ENCODE peak calls at places on chromosomes 5 and 9, in ten cellular contexts. One of them, this sample, is unnamed.
A peak's percentile ranks its signal among the peaks of the same experiment; 100 is the strongest.

GRCh38 chr5:78504726-78505431 is 143.7 kb downstream of the LHFPL2 start:
- DNase-seq in transverse colon: peak; percentile 72
- DNase-seq in iPS DF 6.9: no peak
- DNase-seq in BE2C: peak; percentile 91
- DNase-seq in sigmoid colon: peak; percentile 96
- DNase-seq in H9: no peak
- DNase-seq in testis: peak; percentile 80
- DNase-seq in heart right ventricle: peak; percentile 95
- DNase-seq in psoas muscle: peak; percentile 86
- DNase-seq in SJSA1: peak; percentile 80
- DNase-seq in this sample: peak; percentile 92

GRCh38 chr9:133987455-133987800 is 4.7 kb downstream of the VAV2 start:
- DNase-seq in transverse colon: no peak
- DNase-seq in iPS DF 6.9: no peak
- DNase-seq in BE2C: no peak
- DNase-seq in sigmoid colon: peak; percentile 65
- DNase-seq in H9: no peak
- DNase-seq in testis: no peak
- DNase-seq in heart right ventricle: no peak
- DNase-seq in psoas muscle: no peak
- DNase-seq in SJSA1: no peak
- DNase-seq in this sample: no peak

GRCh38 chr5:21810737-21811316 is 1042.3 kb downstream of the CDH12 start:
- DNase-seq in transverse colon: no peak
- DNase-seq in iPS DF 6.9: no peak
- DNase-seq in BE2C: no peak
- DNase-seq in sigmoid colon: no peak
- DNase-seq in H9: no peak
- DNase-seq in testis: no peak
- DNase-seq in heart right ventricle: no peak
- DNase-seq in psoas muscle: no peak
- DNase-seq in SJSA1: no peak
- DNase-seq in this sample: no peak

GRCh38 chr5:69364414-69364813 is 4.9 kb downstream of the AK6 start:
- DNase-seq in transverse colon: no peak
- DNase-seq in iPS DF 6.9: no peak
- DNase-seq in BE2C: no peak
- DNase-seq in sigmoid colon: no peak
- DNase-seq in H9: no peak
- DNase-seq in testis: no peak
- DNase-seq in heart right ventricle: no peak
- DNase-seq in psoas muscle: no peak
- DNase-seq in SJSA1: no peak
- DNase-seq in this sample: no peak

GRCh38 chr9:107375651-107376369 is 92.7 kb downstream of the RAD23B start:
- DNase-seq in transverse colon: no peak
- DNase-seq in iPS DF 6.9: no peak
- DNase-seq in BE2C: no peak
- DNase-seq in sigmoid colon: peak; percentile 34
- DNase-seq in H9: no peak
- DNase-seq in testis: peak; percentile 35
- DNase-seq in heart right ventricle: no peak
- DNase-seq in psoas muscle: no peak
- DNase-seq in SJSA1: no peak
- DNase-seq in this sample: no peak

GRCh38 chr9:113589890-113590289 is 126.4 kb downstream of the RGS3 start:
- DNase-seq in transverse colon: no peak
- DNase-seq in iPS DF 6.9: no peak
- DNase-seq in BE2C: no peak
- DNase-seq in sigmoid colon: peak; percentile 26
- DNase-seq in H9: no peak
- DNase-seq in testis: no peak
- DNase-seq in heart right ventricle: no peak
- DNase-seq in psoas muscle: no peak
- DNase-seq in SJSA1: no peak
- DNase-seq in this sample: no peak

GRCh38 chr9:31347082-31347617 is 1037.3 kb upstream of the ACO1 start:
- DNase-seq in transverse colon: no peak
- DNase-seq in iPS DF 6.9: no peak
- DNase-seq in BE2C: no peak
- DNase-seq in sigmoid colon: no peak
- DNase-seq in H9: no peak
- DNase-seq in testis: no peak
- DNase-seq in heart right ventricle: no peak
- DNase-seq in psoas muscle: no peak
- DNase-seq in SJSA1: no peak
- DNase-seq in this sample: no peak

GRCh38 chr5:22341406-22341805 is 511.7 kb downstream of the CDH12 start:
- DNase-seq in transverse colon: no peak
- DNase-seq in iPS DF 6.9: no peak
- DNase-seq in BE2C: no peak
- DNase-seq in sigmoid colon: no peak
- DNase-seq in H9: no peak
- DNase-seq in testis: no peak
- DNase-seq in heart right ventricle: no peak
- DNase-seq in psoas muscle: no peak
- DNase-seq in SJSA1: no peak
- DNase-seq in this sample: no peak

GRCh38 chr9:123031963-123032362 is 1.5 kb upstream of the GPR21 start:
- DNase-seq in transverse colon: no peak
- DNase-seq in iPS DF 6.9: no peak
- DNase-seq in BE2C: no peak
- DNase-seq in sigmoid colon: no peak
- DNase-seq in H9: no peak
- DNase-seq in testis: no peak
- DNase-seq in heart right ventricle: no peak
- DNase-seq in psoas muscle: no peak
- DNase-seq in SJSA1: no peak
- DNase-seq in this sample: no peak

GRCh38 chr9:5553211-5553610 is 42.9 kb downstream of the PDCD1LG2 start:
- DNase-seq in transverse colon: no peak
- DNase-seq in iPS DF 6.9: no peak
- DNase-seq in BE2C: no peak
- DNase-seq in sigmoid colon: no peak
- DNase-seq in H9: no peak
- DNase-seq in testis: no peak
- DNase-seq in heart right ventricle: no peak
- DNase-seq in psoas muscle: no peak
- DNase-seq in SJSA1: no peak
- DNase-seq in this sample: no peak

GRCh38 chr5:42547146-42547545 is 123.9 kb downstream of the GHR start:
- DNase-seq in transverse colon: no peak
- DNase-seq in iPS DF 6.9: no peak
- DNase-seq in BE2C: no peak
- DNase-seq in sigmoid colon: no peak
- DNase-seq in H9: no peak
- DNase-seq in testis: no peak
- DNase-seq in heart right ventricle: no peak
- DNase-seq in psoas muscle: no peak
- DNase-seq in SJSA1: no peak
- DNase-seq in this sample: no peak

GRCh38 chr5:82815871-82816270 is 261.3 kb downstream of the TMEM167A start:
- DNase-seq in transverse colon: no peak
- DNase-seq in iPS DF 6.9: no peak
- DNase-seq in BE2C: no peak
- DNase-seq in sigmoid colon: no peak
- DNase-seq in H9: no peak
- DNase-seq in testis: no peak
- DNase-seq in heart right ventricle: no peak
- DNase-seq in psoas muscle: no peak
- DNase-seq in SJSA1: no peak
- DNase-seq in this sample: no peak

GRCh38 chr9:13429271-13429670 is 149.8 kb upstream of the MPDZ start:
- DNase-seq in transverse colon: no peak
- DNase-seq in iPS DF 6.9: no peak
- DNase-seq in BE2C: no peak
- DNase-seq in sigmoid colon: no peak
- DNase-seq in H9: no peak
- DNase-seq in testis: no peak
- DNase-seq in heart right ventricle: no peak
- DNase-seq in psoas muscle: no peak
- DNase-seq in SJSA1: no peak
- DNase-seq in this sample: no peak

GRCh38 chr9:135584934-135585333 is 23.4 kb downstream of the PAEP start:
- DNase-seq in transverse colon: no peak
- DNase-seq in iPS DF 6.9: no peak
- DNase-seq in BE2C: no peak
- DNase-seq in sigmoid colon: peak; percentile 51
- DNase-seq in H9: no peak
- DNase-seq in testis: peak; percentile 12
- DNase-seq in heart right ventricle: no peak
- DNase-seq in psoas muscle: no peak
- DNase-seq in SJSA1: no peak
- DNase-seq in this sample: no peak

DNA sequence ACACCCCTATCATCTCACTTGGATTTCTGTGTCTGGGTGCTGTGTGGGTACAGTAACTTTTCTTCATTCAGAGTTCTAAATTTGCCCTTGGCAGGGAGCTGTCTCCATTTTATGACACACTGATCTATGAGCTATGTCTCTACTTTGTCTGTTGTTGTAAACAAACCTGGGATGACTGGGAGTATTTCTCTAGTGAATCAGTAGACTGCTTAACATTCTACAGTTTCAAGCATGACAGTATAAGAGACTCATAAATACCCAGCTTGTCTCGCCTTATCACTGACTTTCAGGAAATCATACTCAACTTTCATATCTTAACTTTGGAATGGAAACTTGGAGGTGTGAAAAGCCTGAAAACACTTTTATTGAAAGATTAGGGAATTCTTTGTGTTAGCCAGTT is 212.1 kb upstream of the NUDT12 start:
- DNase-seq in transverse colon: no peak
- DNase-seq in iPS DF 6.9: no peak
- DNase-seq in BE2C: no peak
- DNase-seq in sigmoid colon: no peak
- DNase-seq in H9: no peak
- DNase-seq in testis: no peak
- DNase-seq in heart right ventricle: no peak
- DNase-seq in psoas muscle: no peak
- DNase-seq in SJSA1: no peak
- DNase-seq in this sample: no peak
- H3K4me1 ChIP-seq in transverse colon: no peaks in the 10 kb centered on the region
- H3K4me1 ChIP-seq in iPS DF 6.9: no peaks in the 10 kb centered on the region
- H3K4me1 ChIP-seq in BE2C: no peaks in the 10 kb centered on the region
- H3K4me1 ChIP-seq in sigmoid colon: no peaks in the 10 kb centered on the region
- H3K4me1 ChIP-seq in H9: no peaks in the 10 kb centered on the region
- H3K4me1 ChIP-seq in testis: no peaks in the 10 kb centered on the region
- H3K4me1 ChIP-seq in heart right ventricle: no peaks in the 10 kb centered on the region
- H3K4me1 ChIP-seq in psoas muscle: no peaks in the 10 kb centered on the region
- H3K4me1 ChIP-seq in SJSA1: no peaks in the 10 kb centered on the region
- H3K4me1 ChIP-seq in this sample: no peaks in the 10 kb centered on the region

DNA sequence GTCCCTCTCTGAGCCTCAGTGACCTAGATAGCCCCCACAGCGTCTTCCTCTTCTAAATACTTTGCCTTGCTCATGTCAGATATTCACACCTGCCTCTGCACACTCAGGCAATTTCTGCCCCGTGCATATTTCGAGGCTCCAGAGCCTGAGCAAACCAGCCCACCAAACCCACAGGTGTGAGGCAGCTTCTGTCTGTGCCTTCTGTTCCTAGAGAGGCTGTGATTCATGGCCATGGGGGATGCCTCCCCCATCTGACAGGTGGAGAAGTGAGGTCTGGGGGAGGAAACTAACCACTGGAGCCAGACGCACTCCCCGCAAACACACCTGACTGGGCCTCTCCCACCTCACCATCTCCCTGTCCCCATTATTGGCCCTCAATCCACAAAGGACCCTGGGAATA is 42.7 kb upstream of the CPLX2 start:
- DNase-seq in transverse colon: no peak
- DNase-seq in iPS DF 6.9: no peak
- DNase-seq in BE2C: no peak
- DNase-seq in sigmoid colon: no peak
- DNase-seq in H9: no peak
- DNase-seq in testis: no peak
- DNase-seq in heart right ventricle: no peak
- DNase-seq in psoas muscle: no peak
- DNase-seq in SJSA1: no peak
- DNase-seq in this sample: no peak
- H3K27me3 ChIP-seq in transverse colon: peaks cover 4% of the 10 kb centered on the region
- H3K27me3 ChIP-seq in iPS DF 6.9: no peaks in the 10 kb centered on the region
- H3K27me3 ChIP-seq in BE2C: no peaks in the 10 kb centered on the region
- H3K27me3 ChIP-seq in sigmoid colon: peaks cover 2% of the 10 kb centered on the region
- H3K27me3 ChIP-seq in H9: no peaks in the 10 kb centered on the region
- H3K27me3 ChIP-seq in testis: no peaks in the 10 kb centered on the region
- H3K27me3 ChIP-seq in heart right ventricle: peaks cover 11% of the 10 kb centered on the region
- H3K27me3 ChIP-seq in psoas muscle: no peaks in the 10 kb centered on the region
- H3K27me3 ChIP-seq in SJSA1: no peaks in the 10 kb centered on the region
- H3K27me3 ChIP-seq in this sample: no peaks in the 10 kb centered on the region

DNA sequence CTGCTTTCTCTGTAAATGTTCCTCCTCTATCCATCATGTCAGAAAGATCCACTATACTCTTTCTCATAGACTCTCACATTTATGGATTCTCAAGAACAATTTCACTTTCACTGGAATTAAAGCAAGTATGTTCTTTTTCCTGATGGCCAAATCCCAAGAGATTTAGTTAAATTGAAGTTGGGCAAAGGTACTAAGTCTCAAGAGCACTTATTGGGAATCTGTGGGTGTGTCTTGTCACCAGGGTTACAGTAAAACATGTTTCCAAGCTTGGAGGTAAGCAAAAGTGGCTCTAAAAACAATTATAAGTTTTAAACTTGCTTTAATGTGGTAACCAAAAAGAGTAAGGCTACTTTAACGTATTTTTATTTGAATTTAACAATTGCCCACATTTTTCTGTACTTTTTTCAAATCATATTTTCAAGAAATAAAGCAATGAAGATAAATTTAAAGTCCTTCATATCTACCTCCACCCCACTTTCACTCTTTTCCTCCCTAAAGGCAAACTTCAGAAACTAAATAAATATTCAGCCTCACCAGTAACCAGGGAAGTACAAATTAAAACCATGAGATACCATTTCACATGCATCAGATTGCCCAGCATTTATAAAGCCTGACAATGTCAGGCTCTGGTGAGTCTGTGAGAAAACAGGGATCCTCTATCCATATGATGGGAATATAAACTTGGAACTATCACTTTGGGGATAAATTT is 387.4 kb downstream of the CETN3 start:
- DNase-seq in transverse colon: no peak
- DNase-seq in iPS DF 6.9: no peak
- DNase-seq in BE2C: no peak
- DNase-seq in sigmoid colon: no peak
- DNase-seq in H9: no peak
- DNase-seq in testis: no peak
- DNase-seq in heart right ventricle: no peak
- DNase-seq in psoas muscle: no peak
- DNase-seq in SJSA1: no peak
- DNase-seq in this sample: no peak
- H3K4me1 ChIP-seq in transverse colon: no peaks in the 10 kb centered on the region
- H3K4me1 ChIP-seq in iPS DF 6.9: no peaks in the 10 kb centered on the region
- H3K4me1 ChIP-seq in BE2C: no peaks in the 10 kb centered on the region
- H3K4me1 ChIP-seq in sigmoid colon: peaks cover 6% of the 10 kb centered on the region
- H3K4me1 ChIP-seq in H9: no peaks in the 10 kb centered on the region
- H3K4me1 ChIP-seq in testis: no peaks in the 10 kb centered on the region
- H3K4me1 ChIP-seq in heart right ventricle: no peaks in the 10 kb centered on the region
- H3K4me1 ChIP-seq in psoas muscle: no peaks in the 10 kb centered on the region
- H3K4me1 ChIP-seq in SJSA1: peaks cover 16% of the 10 kb centered on the region
- H3K4me1 ChIP-seq in this sample: no peaks in the 10 kb centered on the region

DNA sequence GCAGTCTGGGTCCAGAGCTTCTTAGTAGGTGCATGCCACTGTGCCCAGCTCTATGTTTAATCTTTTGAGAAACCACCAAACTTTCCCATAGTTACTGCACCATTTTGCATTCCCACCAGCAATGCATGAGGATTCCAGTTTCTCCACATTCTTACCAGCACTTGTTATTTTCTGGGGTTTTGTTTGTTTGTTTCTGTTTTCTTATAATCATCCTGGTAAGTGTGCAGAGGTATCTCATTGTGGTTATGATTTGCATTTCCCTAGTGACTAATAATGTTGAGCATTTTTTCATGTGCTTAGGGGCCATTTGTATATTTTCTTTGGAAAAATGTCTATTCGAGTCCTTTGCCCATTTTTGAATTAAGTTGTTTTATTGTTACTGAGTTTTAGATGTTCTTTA is 11.4 kb downstream of the FOXE1 start:
- DNase-seq in transverse colon: no peak
- DNase-seq in iPS DF 6.9: no peak
- DNase-seq in BE2C: no peak
- DNase-seq in sigmoid colon: no peak
- DNase-seq in H9: no peak
- DNase-seq in testis: no peak
- DNase-seq in heart right ventricle: no peak
- DNase-seq in psoas muscle: no peak
- DNase-seq in SJSA1: no peak
- DNase-seq in this sample: no peak
- H3K27me3 ChIP-seq in transverse colon: peaks cover 69% of the 10 kb centered on the region
- H3K27me3 ChIP-seq in iPS DF 6.9: peaks cover 21% of the 10 kb centered on the region
- H3K27me3 ChIP-seq in BE2C: peaks cover 36% of the 10 kb centered on the region
- H3K27me3 ChIP-seq in sigmoid colon: peaks cover 71% of the 10 kb centered on the region
- H3K27me3 ChIP-seq in H9: peaks cover 24% of the 10 kb centered on the region
- H3K27me3 ChIP-seq in testis: no peaks in the 10 kb centered on the region
- H3K27me3 ChIP-seq in heart right ventricle: peaks cover 66% of the 10 kb centered on the region
- H3K27me3 ChIP-seq in psoas muscle: no peaks in the 10 kb centered on the region
- H3K27me3 ChIP-seq in SJSA1: no peaks in the 10 kb centered on the region
- H3K27me3 ChIP-seq in this sample: no peaks in the 10 kb centered on the region

This sample was measured in ovary.